ENCODE peak calls at places on chromosomes 2 and 18, in four cellular contexts. A is PC-3, U is OCI-LY7, X is neural progenitor cell. C is an unnamed sample.
A peak's percentile ranks its signal among the peaks of the same experiment; 100 is the strongest.

GRCh38 chr2:216406861-216407260 is 5.4 kb upstream of the SMARCAL1 start:
- DNase-seq in A (no peak), U (no peak), X (no peak), C (no peak)

GRCh38 chr2:84939426-84940087 is 31.4 kb upstream of the KCMF1 start:
- DNase-seq in A (no peak), U (peak; percentile 94), X (no peak), C (no peak)

GRCh38 chr18:48921305-48922202 is 29.2 kb downstream of the SMAD7 start:
- DNase-seq in A (no peak), U (no peak), X (peak; percentile 3), C (no peak)

GRCh38 chr18:36903215-36903928 is 74.4 kb downstream of the KIAA1328 start:
- DNase-seq in A (no peak), U (no peak), X (no peak), C (no peak)

GRCh38 chr2:12202301-12202700 is 455.9 kb downstream of the LPIN1 start:
- DNase-seq in A (no peak), U (no peak), X (no peak), C (no peak)

GRCh38 chr18:54734059-54734458 is 94.2 kb upstream of the RAB27B start:
- DNase-seq in A (peak; percentile 49), U (no peak), X (no peak), C (peak; percentile 42)

GRCh38 chr2:216343221-216343985 is 28.9 kb downstream of the MARCHF4 start:
- DNase-seq in A (no peak), U (no peak), X (no peak), C (no peak)

GRCh38 chr2:181785677-181786344 is 105.5 kb upstream of the NEUROD1 start:
- DNase-seq in A (peak; percentile 90), U (no peak), X (no peak), C (peak; percentile 53)

GRCh38 chr2:105143467-105144127 is 97.9 kb upstream of the GPR45 start:
- DNase-seq in A (no peak), U (no peak), X (peak; percentile 86), C (peak; percentile 37)

GRCh38 chr2:176390276-176390675 is 121.0 kb downstream of the MTX2 start:
- DNase-seq in A (peak; percentile 17), U (no peak), X (no peak), C (no peak)

GRCh38 chr2:78780864-78781583 is 244.5 kb upstream of the REG3G start:
- DNase-seq in A (no peak), U (no peak), X (no peak), C (no peak)

GRCh38 chr2:176121377-176122111 is 975 bp upstream of the HOXD9 start:
- DNase-seq in A (no peak), U (no peak), X (no peak), C (no peak)

GRCh38 chr2:144405313-144405710 is 114.6 kb downstream of the ZEB2 start:
- DNase-seq in A (no peak), U (no peak), X (no peak), C (no peak)

GRCh38 chr2:34316788-34317187 is 717.7 kb upstream of the FAM98A start:
- DNase-seq in A (no peak), U (no peak), X (no peak), C (no peak)

GRCh38 chr2:8515864-8516533 is 165.9 kb upstream of the ID2 start:
- DNase-seq in A (no peak), U (peak; percentile 82), X (no peak), C (no peak)

GRCh38 chr2:142682528-142682927 is 194.9 kb upstream of the KYNU start:
- DNase-seq in A (peak; percentile 42), U (no peak), X (no peak), C (no peak)

GRCh38 chr2:59713577-59713976 is 839.9 kb downstream of the BCL11A start:
- DNase-seq in A (no peak), U (peak; percentile 6), X (no peak), C (no peak)

GRCh38 chr18:54696616-54697293 is 105.7 kb downstream of the DYNAP start:
- DNase-seq in A (peak; percentile 8), U (no peak), X (no peak), C (no peak)

GRCh38 chr2:36952748-36953197 is 13.6 kb downstream of the STRN start:
- DNase-seq in A (peak; percentile 83), U (no peak), X (no peak), C (no peak)

GRCh38 chr2:126359494-126359893 is 296.5 kb upstream of the GYPC start:
- DNase-seq in A (no peak), U (peak; percentile 46), X (peak; percentile 28), C (no peak)

GRCh38 chr2:144324446-144325045 is 195.4 kb downstream of the ZEB2 start:
- DNase-seq in A (peak; percentile 64), U (no peak), X (no peak), C (no peak)

GRCh38 chr2:121790276-121790956 is 35.0 kb downstream of the TSN start:
- DNase-seq in A (peak; percentile 93), U (no peak), X (no peak), C (peak; percentile 73)

GRCh38 chr2:188973650-188974049 is 523 bp upstream of the COL3A1 start:
- DNase-seq in A (no peak), U (no peak), X (no peak), C (no peak)

GRCh38 chr2:16774980-16775963 is 109.6 kb upstream of the CYRIA start:
- DNase-seq in A (no peak), U (no peak), X (peak; percentile 69), C (peak; percentile 51)

GRCh38 chr2:120257522-120257921 is 4.9 kb downstream of the RALB start:
- DNase-seq in A (peak; percentile 21), U (no peak), X (no peak), C (no peak)

GRCh38 chr2:207165121-207166038 is at the start of gene KLF7:
- DNase-seq in A (peak; percentile 55), U (no peak), X (peak; percentile 65), C (peak; percentile 56)

GRCh38 chr2:120568089-120568974 is 167.3 kb upstream of the GLI2 start:
- DNase-seq in A (no peak), U (no peak), X (no peak), C (no peak)

GRCh38 chr18:458016-458415 is 42.5 kb downstream of the COLEC12 start:
- DNase-seq in A (no peak), U (no peak), X (no peak), C (no peak)

GRCh38 chr2:126886201-126886905 is 12.3 kb upstream of the TEX51 start:
- DNase-seq in A (peak; percentile 4), U (peak; percentile 38), X (peak; percentile 91), C (peak; percentile 85)

GRCh38 chr2:118847447-118848172 is at the start of gene EN1:
- DNase-seq in A (peak; percentile 79), U (no peak), X (peak; percentile 82), C (peak; percentile 51)

GRCh38 chr2:27445615-27446014 is 3.4 kb downstream of the KRTCAP3 start:
- DNase-seq in A (no peak), U (no peak), X (no peak), C (no peak)
- H3K79me2 ChIP-seq in A (no peaks in the 10 kb centered on the region), U (no peaks in the 10 kb centered on the region), X (no peaks in the 10 kb centered on the region), C (no peaks in the 10 kb centered on the region)

GRCh38 chr2:43168016-43168369 is 58.4 kb downstream of the ZFP36L2 start:
- DNase-seq in A (no peak), U (no peak), X (no peak), C (no peak)
- H3K4me2 ChIP-seq in A (no peak overlapping the region), U (no peak overlapping the region), X (no peak overlapping the region), C (no peak overlapping the region)

GRCh38 chr2:165920748-165921147 is 32.8 kb downstream of the TTC21B start:
- DNase-seq in A (no peak), U (no peak), X (no peak), C (no peak)
- H3K36me3 ChIP-seq in A (peaks cover 8% of the 10 kb centered on the region), U (peaks cover 56% of the 10 kb centered on the region), X (peaks cover 15% of the 10 kb centered on the region), C (no peaks in the 10 kb centered on the region)

GRCh38 chr2:235515821-235516220 is 22.0 kb downstream of the AGAP1 start:
- DNase-seq in A (no peak), U (no peak), X (no peak), C (no peak)
- H3K79me2 ChIP-seq in A (peaks cover 99% of the 10 kb centered on the region), U (no peaks in the 10 kb centered on the region), X (peaks cover 100% of the 10 kb centered on the region), C (peaks cover 92% of the 10 kb centered on the region)

GRCh38 chr2:157244691-157245090 is 12.8 kb upstream of the GALNT5 start:
- DNase-seq in A (no peak), U (no peak), X (peak; percentile 25), C (no peak)

GRCh38 chr2:157246212-157247067 is 11.1 kb upstream of the GALNT5 start:
- DNase-seq in A (peak; percentile 91), U (no peak), X (peak; percentile 64), C (peak; percentile 23)

GRCh38 chr2:157245441-157246211 is 11.9 kb upstream of the GALNT5 start:
- DNase-seq in A (peak; percentile 13), U (no peak), X (no peak), C (no peak)

GRCh38 chr2:157250836-157251235 is 6.7 kb upstream of the GALNT5 start:
- DNase-seq in A (no peak), U (no peak), X (no peak), C (no peak)

DNA sequence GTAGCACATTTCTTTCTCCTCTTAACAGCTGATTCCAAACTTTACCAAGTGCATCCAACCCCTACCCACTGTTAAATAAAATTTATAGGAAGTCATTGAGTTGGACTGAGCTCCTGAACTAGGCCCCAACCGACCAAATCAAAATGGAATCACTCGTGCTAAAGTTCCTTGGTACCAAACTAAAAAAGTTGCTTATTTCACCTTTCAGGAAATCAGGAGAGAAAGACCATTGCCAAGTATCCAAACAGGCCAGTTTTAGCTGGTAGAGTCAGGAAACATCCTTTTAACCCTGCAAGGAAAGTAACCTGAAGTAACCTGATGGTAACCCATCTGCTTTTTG is 10.5 kb upstream of the GALNT5 start:
- DNase-seq in A (no peak), U (no peak), X (no peak), C (no peak)
- H3K4me2 ChIP-seq in A (peak overlapping the region; percentile 75), U (no peak overlapping the region), X (no peak overlapping the region), C (no peak overlapping the region)

DNA sequence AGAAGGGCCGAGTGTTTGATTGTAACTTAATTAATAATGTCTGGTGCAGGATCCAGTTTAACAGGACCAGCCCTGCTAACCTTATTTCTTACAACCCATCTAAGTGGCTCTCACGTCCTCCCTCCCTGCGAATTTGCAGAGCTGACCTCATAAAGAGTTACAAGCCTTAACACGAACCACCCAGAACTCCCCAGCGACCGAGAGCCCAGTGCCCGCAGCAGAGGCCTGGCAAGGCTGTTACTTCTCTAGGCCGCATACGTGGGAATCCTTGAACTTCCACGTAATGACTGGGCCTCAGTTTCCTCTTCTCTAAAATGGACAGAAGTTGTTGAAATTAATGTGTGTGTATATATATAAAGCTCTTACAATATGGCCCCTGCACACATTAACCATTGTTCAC is 55.5 kb downstream of the PXDN start:
- DNase-seq in A (no peak), U (no peak), X (no peak), C (no peak)
- H3K36me3 ChIP-seq in A (peaks cover 67% of the 10 kb centered on the region), U (no peaks in the 10 kb centered on the region), X (no peaks in the 10 kb centered on the region), C (no peaks in the 10 kb centered on the region)